ENCODE peak calls at places on chromosome 22, in seven cellular contexts. N is cardiac muscle cell; V is thoracic aorta; P is CD4-positive, CD25-positive, alpha-beta regulatory T cell; S is fibroblast of the aortic adventitia; D is NB4; Z is GM23248. J is an unnamed sample.

GRCh38 chr22:45678961-45679912 is 7.6 kb downstream of the ATXN10 start:
- DNase-seq in N (no peak), V (no peak), P (no peak), S (peak), D (peak), Z (peak), J (peak)

GRCh38 chr22:26939466-26939865 is 282.1 kb downstream of the MIAT start:
- DNase-seq in N (no peak), V (no peak), P (no peak), S (no peak), D (no peak), Z (no peak), J (no peak)

GRCh38 chr22:29633514-29634312 is 30.3 kb downstream of the NF2 start:
- DNase-seq in N (peak), V (no peak), P (no peak), S (peak), D (no peak), Z (peak), J (no peak)

GRCh38 chr22:46792061-46792796 is 29.8 kb downstream of the TBC1D22A start:
- DNase-seq in N (no peak), V (no peak), P (no peak), S (no peak), D (no peak), Z (no peak), J (no peak)

GRCh38 chr22:29043906-29044575 is 17.6 kb downstream of the C22orf31 start:
- DNase-seq in N (peak), V (no peak), P (no peak), S (peak), D (no peak), Z (peak), J (no peak)

GRCh38 chr22:24208012-24208749 is 26.9 kb downstream of the SUSD2 start:
- DNase-seq in N (peak), V (peak), P (no peak), S (peak), D (peak), Z (peak), J (no peak)

GRCh38 chr22:22508274-22509176 is at the start of gene ZNF280B:
- DNase-seq in N (peak), V (no peak), P (peak), S (peak), D (peak), Z (peak), J (peak)

GRCh38 chr22:49487950-49488349 is 339.7 kb downstream of the BRD1 start:
- DNase-seq in N (no peak), V (no peak), P (no peak), S (no peak), D (no peak), Z (no peak), J (no peak)

GRCh38 chr22:42431401-42432019 is 693 bp downstream of the NFAM1 start:
- DNase-seq in N (no peak), V (no peak), P (no peak), S (no peak), D (peak), Z (no peak), J (no peak)

GRCh38 chr22:38923463-38924196 is 33.8 kb upstream of the APOBEC3A start:
- DNase-seq in N (peak), V (peak), P (no peak), S (peak), D (no peak), Z (peak), J (no peak)

GRCh38 chr22:20268350-20269012 is 363 bp upstream of the RTN4R start:
- DNase-seq in N (peak), V (no peak), P (peak), S (peak), D (peak), Z (peak), J (peak)

GRCh38 chr22:48242461-48242864 is 1480.0 kb downstream of the TBC1D22A start:
- DNase-seq in N (no peak), V (no peak), P (no peak), S (no peak), D (no peak), Z (no peak), J (no peak)

GRCh38 chr22:25153961-25154685 is 45.5 kb upstream of the CRYBB3 start:
- DNase-seq in N (peak), V (peak), P (no peak), S (peak), D (no peak), Z (peak), J (no peak)

GRCh38 chr22:25419247-25420113 is 145.0 kb upstream of the GRK3 start:
- DNase-seq in N (peak), V (no peak), P (peak), S (peak), D (peak), Z (peak), J (no peak)

GRCh38 chr22:41781508-41781906 is 19.0 kb upstream of the CCDC134 start:
- DNase-seq in N (no peak), V (no peak), P (no peak), S (no peak), D (no peak), Z (no peak), J (no peak)

GRCh38 chr22:46220921-46221320 is 29.2 kb downstream of the CDPF1 start:
- DNase-seq in N (peak), V (no peak), P (no peak), S (no peak), D (peak), Z (peak), J (no peak)

GRCh38 chr22:25637672-25638071 is 73.2 kb downstream of the GRK3 start:
- DNase-seq in N (no peak), V (no peak), P (no peak), S (no peak), D (no peak), Z (no peak), J (no peak)

GRCh38 chr22:21106000-21106399 is 60.3 kb downstream of the LRRC74B start:
- DNase-seq in N (no peak), V (no peak), P (no peak), S (no peak), D (no peak), Z (no peak), J (no peak)

GRCh38 chr22:28925916-28926315 is 42.5 kb downstream of the ZNRF3 start:
- DNase-seq in N (no peak), V (no peak), P (no peak), S (no peak), D (no peak), Z (no peak), J (no peak)

GRCh38 chr22:26289486-26290250 is 120.4 kb downstream of the SEZ6L start:
- DNase-seq in N (no peak), V (no peak), P (no peak), S (no peak), D (no peak), Z (no peak), J (no peak)

GRCh38 chr22:21044931-21045584 is 688 bp upstream of the LRRC74B start:
- DNase-seq in N (peak), V (no peak), P (no peak), S (peak), D (peak), Z (peak), J (no peak)

GRCh38 chr22:20431520-20432237 is 5.9 kb downstream of the SCARF2 start:
- DNase-seq in N (no peak), V (no peak), P (no peak), S (no peak), D (no peak), Z (no peak), J (no peak)

GRCh38 chr22:41873391-41873790 is 40.5 kb downstream of the SREBF2 start:
- DNase-seq in N (no peak), V (no peak), P (peak), S (no peak), D (no peak), Z (no peak), J (no peak)

GRCh38 chr22:27680636-27681035 is 120.9 kb downstream of the MN1 start:
- DNase-seq in N (no peak), V (no peak), P (no peak), S (no peak), D (no peak), Z (no peak), J (no peak)

DNA sequence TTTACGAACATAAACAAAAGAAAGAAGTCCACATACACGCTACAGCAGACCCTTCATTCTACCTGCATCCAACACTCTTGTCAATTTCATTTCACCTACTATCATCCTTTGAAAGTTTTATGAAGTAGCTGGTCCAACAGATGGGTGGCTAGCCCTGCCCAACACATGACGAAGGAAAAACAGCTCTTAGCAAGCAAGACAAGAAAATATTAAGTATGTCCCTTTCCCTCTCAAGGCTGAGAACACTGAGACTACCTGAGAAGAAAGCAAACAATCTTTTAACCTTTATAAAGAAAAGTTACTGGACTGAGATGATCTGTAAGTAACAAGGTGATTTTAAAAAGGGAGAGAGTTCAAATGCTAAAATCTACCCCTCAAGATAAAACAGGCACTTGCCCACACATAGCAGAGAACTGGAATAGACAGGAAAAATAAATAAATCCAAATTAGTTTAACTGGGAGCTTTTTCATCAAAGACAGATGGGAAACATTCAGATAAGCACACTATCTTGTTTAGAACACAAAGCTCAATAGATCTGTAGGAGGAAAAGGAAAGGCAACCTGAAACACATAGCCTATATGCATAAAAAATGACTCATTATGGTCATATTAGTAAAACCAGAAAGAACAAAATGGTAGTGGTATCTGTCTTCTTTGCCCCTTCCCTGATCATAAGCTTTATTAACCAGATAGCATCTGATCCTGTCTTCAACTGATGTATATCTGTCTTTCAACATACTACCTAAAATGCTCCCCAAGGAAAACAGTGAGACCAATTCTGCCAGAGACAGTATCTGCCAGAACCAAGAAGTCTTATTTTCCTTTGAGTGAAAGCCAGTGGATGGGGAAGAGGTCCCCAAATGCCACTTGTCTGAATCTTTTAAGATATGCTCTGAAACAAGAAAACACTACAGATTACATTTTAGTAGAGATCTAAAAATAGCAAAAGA is 104.3 kb downstream of the MRTFA start:
- DNase-seq in N (no peak), V (no peak), P (peak), S (no peak), D (no peak), Z (peak), J (no peak)
- H3K4me3 ChIP-seq in N (peak), V (peak), P (peak), S (peak), D (no peak), Z (peak), J (peak)

GRCh38 chr22:50729391-50730012 is 8.5 kb upstream of the ACR start:
- DNase-seq in N (no peak), V (no peak), P (no peak), S (no peak), D (no peak), Z (no peak), J (no peak)
- H3K4me3 ChIP-seq in N (no peak), V (no peak), P (no peak), S (no peak), D (no peak), Z (no peak), J (no peak)

GRCh38 chr22:36409911-36410756 is 22.4 kb upstream of the MYH9 start:
- DNase-seq in N (peak), V (peak), P (peak), S (no peak), D (no peak), Z (no peak), J (peak)
- H3K4me3 ChIP-seq in N (peak), V (peak), P (peak), S (no peak), D (no peak), Z (no peak), J (peak)

DNA sequence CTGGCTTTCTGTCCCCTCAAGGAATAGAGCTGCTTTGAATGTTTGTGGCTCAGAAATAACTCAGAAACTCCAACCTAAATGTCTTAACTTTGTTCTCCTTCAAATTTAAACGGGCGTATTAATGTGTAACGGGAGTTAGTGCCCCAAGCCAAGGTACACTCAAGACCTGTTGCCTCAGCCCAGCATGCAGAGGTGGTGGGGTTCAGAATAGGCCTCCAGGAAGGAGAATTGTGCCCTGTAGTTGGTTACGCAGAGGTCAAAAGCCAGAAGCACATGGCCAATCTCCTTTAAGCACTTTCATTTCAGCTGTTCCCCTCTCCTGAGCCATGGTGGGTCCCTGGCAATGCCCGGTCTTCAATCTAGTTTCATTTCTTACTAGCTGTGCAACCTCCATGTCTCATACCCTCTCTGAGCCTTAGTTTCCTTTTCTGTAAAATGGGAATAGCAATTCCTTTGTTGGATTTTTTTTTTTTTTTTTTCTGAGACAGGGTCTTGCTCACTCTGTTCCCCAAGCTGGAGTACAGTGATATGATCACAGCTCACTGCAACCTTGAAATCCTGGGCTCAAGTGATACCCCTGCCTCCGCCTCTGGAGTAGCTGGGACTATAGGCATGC is 4.2 kb downstream of the HMOX1 start:
- DNase-seq in N (no peak), V (no peak), P (no peak), S (no peak), D (no peak), Z (no peak), J (no peak)
- H3K4me3 ChIP-seq in N (no peak), V (no peak), P (no peak), S (peak), D (no peak), Z (no peak), J (no peak)

GRCh38 chr22:37633082-37633692 is 6.3 kb upstream of the SH3BP1 start:
- DNase-seq in N (peak), V (no peak), P (peak), S (no peak), D (peak), Z (no peak), J (peak)
- H3K4me3 ChIP-seq in N (no peak), V (peak), P (peak), S (no peak), D (no peak), Z (no peak), J (peak)

DNA sequence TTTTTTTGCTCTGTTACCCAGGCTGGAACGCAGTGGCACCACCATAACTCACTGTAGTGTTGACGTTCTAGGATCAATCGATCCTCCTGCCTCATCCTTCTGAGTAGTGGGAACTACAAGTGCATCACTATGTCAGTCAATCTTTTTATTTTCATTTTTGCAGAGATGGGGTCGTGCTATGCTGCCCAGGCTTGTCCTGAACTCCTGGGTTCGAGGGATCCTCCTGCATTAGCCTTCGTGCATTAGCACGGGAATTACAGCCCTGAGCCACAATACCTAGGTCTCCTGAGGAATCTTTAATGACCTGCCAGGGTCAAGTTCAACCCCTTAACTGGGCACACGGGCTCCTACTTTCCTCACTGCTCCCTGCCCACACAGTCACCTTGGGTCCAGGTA is 4.4 kb downstream of the APOL3 start:
- DNase-seq in N (no peak), V (no peak), P (no peak), S (no peak), D (no peak), Z (peak), J (no peak)
- H3K4me3 ChIP-seq in N (no peak), V (peak), P (peak), S (peak), D (no peak), Z (peak), J (no peak)